ENCODE peak calls at places on chromosomes 6 and 20, in nine cellular contexts. O is PC-3, P is HepG2, K is hepatocyte, H is H9, W is mammary epithelial cell, D is fibroblast of lung, G is astrocyte, Y is H1. C is an unnamed sample.

GRCh38 chr6:53179961-53180651 is 31.5 kb upstream of the GCM1 start:
- DNase-seq in O (no peak), P (no peak), K (peak; percentile 35), H (no peak), W (peak; percentile 7), D (peak; percentile 56), G (peak; percentile 52), Y (no peak), C (no peak)

GRCh38 chr6:116329156-116329555 is 41.6 kb upstream of the DSE start:
- DNase-seq in O (no peak), P (no peak), K (no peak), H (no peak), W (no peak), D (peak; percentile 52), G (no peak), Y (no peak), C (no peak)

GRCh38 chr6:170295519-170296422 is 4.9 kb upstream of the DLL1 start:
- DNase-seq in O (peak; percentile 32), P (no peak), K (peak; percentile 63), H (peak; percentile 97), W (peak; percentile 59), D (no peak), G (no peak), Y (peak; percentile 85), C (peak; percentile 95)

GRCh38 chr6:111709615-111710398 is 104.1 kb upstream of the TRAF3IP2 start:
- DNase-seq in O (peak; percentile 71), P (peak; percentile 68), K (peak; percentile 83), H (peak; percentile 43), W (peak; percentile 54), D (peak; percentile 87), G (peak; percentile 52), Y (no peak), C (peak; percentile 82)

GRCh38 chr20:63917811-63918210 is 22.9 kb downstream of the DNAJC5 start:
- DNase-seq in O (no peak), P (no peak), K (no peak), H (no peak), W (no peak), D (no peak), G (peak; percentile 7), Y (no peak), C (no peak)

GRCh38 chr6:34386316-34387137 is 5.9 kb downstream of the NUDT3 start:
- DNase-seq in O (peak; percentile 83), P (peak; percentile 78), K (peak; percentile 40), H (no peak), W (peak; percentile 73), D (peak; percentile 89), G (peak; percentile 86), Y (no peak), C (no peak)

GRCh38 chr20:54545959-54546358 is 70.6 kb downstream of the DOK5 start:
- DNase-seq in O (no peak), P (no peak), K (no peak), H (no peak), W (no peak), D (no peak), G (peak; percentile 74), Y (no peak), C (no peak)

GRCh38 chr6:21404577-21404976 is 189.0 kb upstream of the SOX4 start:
- DNase-seq in O (no peak), P (no peak), K (no peak), H (no peak), W (no peak), D (no peak), G (no peak), Y (no peak), C (no peak)

GRCh38 chr20:35791823-35792222 is 20.0 kb downstream of the PHF20 start:
- DNase-seq in O (peak; percentile 70), P (no peak), K (no peak), H (no peak), W (peak; percentile 43), D (peak; percentile 67), G (peak; percentile 91), Y (no peak), C (no peak)

GRCh38 chr20:61896058-61896961 is 169.4 kb downstream of the TAF4 start:
- DNase-seq in O (peak; percentile 69), P (peak; percentile 44), K (peak; percentile 76), H (peak; percentile 74), W (peak; percentile 20), D (peak; percentile 43), G (no peak), Y (peak; percentile 82), C (peak; percentile 78)

GRCh38 chr6:44122821-44123220 is 4.4 kb downstream of the MRPL14 start:
- DNase-seq in O (no peak), P (peak; percentile 25), K (no peak), H (no peak), W (no peak), D (peak; percentile 33), G (peak; percentile 59), Y (no peak), C (no peak)

GRCh38 chr6:136793348-136793747 is 1.1 kb upstream of the MAP3K5 start:
- DNase-seq in O (no peak), P (no peak), K (no peak), H (no peak), W (peak; percentile 52), D (no peak), G (no peak), Y (no peak), C (no peak)

GRCh38 chr6:36973647-36974046 is 12.3 kb downstream of the MTCH1 start:
- DNase-seq in O (no peak), P (no peak), K (no peak), H (no peak), W (no peak), D (no peak), G (no peak), Y (no peak), C (no peak)

GRCh38 chr6:125136378-125136777 is 17.2 kb upstream of the TPD52L1 start:
- DNase-seq in O (no peak), P (no peak), K (no peak), H (no peak), W (no peak), D (no peak), G (no peak), Y (no peak), C (no peak)

GRCh38 chr6:125142614-125143013 is 11.0 kb upstream of the TPD52L1 start:
- DNase-seq in O (no peak), P (no peak), K (no peak), H (no peak), W (no peak), D (peak; percentile 39), G (peak; percentile 51), Y (no peak), C (no peak)

GRCh38 chr6:125140808-125141207 is 12.8 kb upstream of the TPD52L1 start:
- DNase-seq in O (no peak), P (no peak), K (no peak), H (no peak), W (no peak), D (peak; percentile 18), G (peak; percentile 58), Y (no peak), C (no peak)

DNA sequence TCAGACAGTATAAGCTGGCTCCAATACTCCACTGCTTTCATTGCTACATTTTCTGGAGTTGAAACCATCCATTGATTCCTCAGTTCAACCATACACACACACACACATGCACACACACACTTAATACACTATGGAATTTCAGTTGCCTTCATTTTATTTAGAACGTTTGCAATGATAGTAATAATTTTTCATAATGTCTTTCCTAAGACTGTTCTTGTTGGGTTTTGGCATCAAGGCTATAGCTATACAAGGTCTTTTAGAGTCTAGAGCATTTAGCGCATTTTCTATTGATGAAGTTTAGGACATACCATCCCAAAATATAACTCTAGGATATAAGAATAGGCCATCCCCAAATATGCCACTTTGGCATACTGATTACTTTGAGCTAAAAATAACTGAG is 15.5 kb upstream of the TPD52L1 start:
- DNase-seq in O (no peak), P (no peak), K (no peak), H (no peak), W (no peak), D (no peak), G (no peak), Y (no peak), C (no peak)
- H2AFZ ChIP-seq in O (no peak overlapping the region), P (no peak overlapping the region), K (no peak overlapping the region), H (no peak overlapping the region), W (no peak overlapping the region), D (no peak overlapping the region), G (no peak overlapping the region), Y (no peak overlapping the region), C (no peak overlapping the region)

DNA sequence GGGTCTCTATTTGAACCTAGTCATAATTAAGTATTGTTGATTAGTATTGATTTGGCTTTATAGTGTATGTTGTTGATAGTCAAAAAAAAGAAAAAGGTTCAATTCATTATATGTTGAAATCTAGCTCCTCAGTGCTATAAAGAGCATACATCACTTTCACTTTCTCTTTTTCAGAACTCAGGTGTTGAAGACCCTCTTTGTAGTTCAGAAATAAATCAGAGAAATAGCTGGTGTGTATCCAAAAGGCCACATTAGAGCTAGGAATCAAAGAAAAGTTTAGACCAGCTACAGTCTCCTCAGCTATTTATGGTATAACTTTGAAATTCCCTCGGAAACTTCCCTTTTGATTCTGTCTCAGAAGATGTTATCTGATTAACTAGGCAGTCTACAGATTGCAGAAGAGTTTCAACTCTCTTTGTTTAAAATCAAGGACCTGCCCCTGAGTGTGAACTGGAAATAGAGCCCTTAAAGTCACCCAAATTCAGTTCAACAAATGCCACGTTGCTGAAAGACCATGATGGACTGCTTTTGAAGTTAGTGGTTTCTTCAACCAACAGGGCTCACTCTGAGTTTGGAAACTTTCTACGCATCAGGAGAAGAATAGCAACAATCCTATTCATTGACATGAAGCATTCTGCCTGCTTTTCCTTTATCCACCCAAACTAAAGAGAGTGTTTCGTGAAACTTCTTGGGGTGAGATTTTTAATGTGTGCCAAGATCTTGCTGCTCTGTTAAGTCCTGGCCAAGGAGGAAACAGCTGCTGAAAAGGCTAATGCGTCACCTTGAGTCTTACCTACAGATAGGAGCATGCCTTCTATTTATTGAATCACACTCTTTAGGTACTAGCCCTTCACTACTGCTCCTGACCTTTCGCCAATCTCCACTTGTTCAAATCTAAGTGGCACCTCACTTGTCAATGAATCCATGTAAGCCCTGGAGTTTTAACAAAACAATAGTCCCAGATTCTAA is 111.7 kb downstream of the TNFRSF21 start:
- DNase-seq in O (no peak), P (no peak), K (no peak), H (no peak), W (no peak), D (no peak), G (no peak), Y (no peak), C (no peak)
- H3K4me2 ChIP-seq in O (peak overlapping the region; percentile 61), P (peak overlapping the region; percentile 53), K (peak overlapping the region; percentile 59), H (no peak overlapping the region), W (peak overlapping the region; percentile 87), D (peak overlapping the region; percentile 70), G (peak overlapping the region; percentile 55), Y (no peak overlapping the region), C (no peak overlapping the region)

GRCh38 chr6:30725713-30726505 is 5.8 kb downstream of the TUBB start:
- DNase-seq in O (peak; percentile 61), P (no peak), K (no peak), H (peak; percentile 49), W (no peak), D (peak; percentile 46), G (peak; percentile 62), Y (peak; percentile 72), C (peak; percentile 63)
- H2AFZ ChIP-seq in O (no peak overlapping the region), P (no peak overlapping the region), K (no peak overlapping the region), H (no peak overlapping the region), W (no peak overlapping the region), D (no peak overlapping the region), G (no peak overlapping the region), Y (no peak overlapping the region), C (no peak overlapping the region)

DNA sequence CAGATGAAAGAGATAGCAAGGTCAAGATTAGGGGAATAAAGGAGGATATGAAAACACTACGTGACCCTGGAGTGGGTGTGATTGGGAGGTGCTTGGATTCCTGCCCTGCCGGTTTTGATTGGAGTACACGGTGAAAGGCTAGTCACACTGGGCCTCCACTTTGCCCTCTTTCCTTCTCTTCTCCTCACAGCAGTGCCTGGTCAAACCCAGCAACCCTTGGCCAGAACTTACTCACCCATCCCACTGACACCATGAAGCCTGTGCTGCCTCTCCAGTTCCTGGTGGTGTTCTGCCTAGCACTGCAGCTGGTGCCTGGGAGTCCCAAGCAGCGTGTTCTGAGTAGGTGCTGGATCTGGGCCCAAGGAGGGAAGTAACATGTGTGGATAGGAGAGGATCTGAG is at the start of gene WFDC13:
- DNase-seq in O (no peak), P (no peak), K (no peak), H (no peak), W (no peak), D (no peak), G (no peak), Y (no peak), C (no peak)
- H3K4me2 ChIP-seq in O (no peak within 1 kb of the TSS), P (no peak within 1 kb of the TSS), K (no peak within 1 kb of the TSS), H (no peak within 1 kb of the TSS), W (no peak within 1 kb of the TSS), D (no peak within 1 kb of the TSS), G (no peak within 1 kb of the TSS), Y (no peak within 1 kb of the TSS), C (no peak within 1 kb of the TSS)